ENCODE peak calls at places on chromosomes 12 and 14, in nine cellular contexts. J, Y, N, G, Q, E, F, Z and C are unnamed samples.

GRCh38 chr12:21607701-21608100 is 3.1 kb upstream of the GYS2 start:
- DNase-seq in J (no peak), Y (no peak), N (peak; percentile 12), G (no peak), Q (peak; percentile 33), E (no peak), F (no peak), Z (no peak), C (no peak)

GRCh38 chr14:65222434-65222833 is 120.1 kb upstream of the MAX start:
- DNase-seq in J (no peak), Y (no peak), N (peak; percentile 60), G (peak; percentile 69), Q (peak; percentile 66), E (peak; percentile 54), F (peak; percentile 78), Z (no peak), C (peak; percentile 68)

GRCh38 chr14:53517276-53517960 is 364.3 kb upstream of the DDHD1 start:
- DNase-seq in J (no peak), Y (no peak), N (no peak), G (no peak), Q (peak; percentile 65), E (no peak), F (no peak), Z (no peak), C (no peak)

GRCh38 chr12:26125451-26126339 is 858 bp upstream of the BHLHE41 start:
- DNase-seq in J (no peak), Y (peak; percentile 78), N (peak; percentile 69), G (peak; percentile 69), Q (peak; percentile 73), E (peak; percentile 90), F (peak; percentile 88), Z (peak; percentile 80), C (peak; percentile 46)

GRCh38 chr12:60112063-60112462 is 516.2 kb downstream of the SLC16A7 start:
- DNase-seq in J (no peak), Y (no peak), N (no peak), G (no peak), Q (no peak), E (no peak), F (no peak), Z (no peak), C (no peak)

GRCh38 chr14:55556929-55557623 is 22.9 kb upstream of the KTN1 start:
- DNase-seq in J (no peak), Y (peak; percentile 51), N (peak; percentile 38), G (no peak), Q (peak; percentile 84), E (peak; percentile 88), F (no peak), Z (no peak), C (no peak)

GRCh38 chr12:105330283-105330937 is at the start of gene C12orf75:
- DNase-seq in J (no peak), Y (peak; percentile 62), N (peak; percentile 54), G (peak; percentile 91), Q (peak; percentile 68), E (peak; percentile 61), F (peak; percentile 85), Z (peak; percentile 74), C (peak; percentile 94)

GRCh38 chr12:110741371-110741770 is 1.3 kb downstream of the PPP1CC start:
- DNase-seq in J (no peak), Y (no peak), N (no peak), G (no peak), Q (no peak), E (no peak), F (no peak), Z (no peak), C (no peak)

GRCh38 chr14:65826946-65827345 is 414.4 kb downstream of the FUT8 start:
- DNase-seq in J (no peak), Y (no peak), N (no peak), G (no peak), Q (no peak), E (no peak), F (no peak), Z (no peak), C (no peak)

GRCh38 chr12:23463172-23463571 is 486.3 kb downstream of the SOX5 start:
- DNase-seq in J (no peak), Y (no peak), N (no peak), G (no peak), Q (no peak), E (no peak), F (no peak), Z (no peak), C (no peak)

GRCh38 chr12:122870867-122871664 is 24.9 kb downstream of the VPS37B start:
- DNase-seq in J (no peak), Y (no peak), N (no peak), G (no peak), Q (peak; percentile 70), E (peak; percentile 70), F (peak; percentile 60), Z (peak; percentile 20), C (no peak)

GRCh38 chr14:75499084-75499875 is 23.0 kb upstream of the BATF start:
- DNase-seq in J (no peak), Y (no peak), N (no peak), G (no peak), Q (no peak), E (no peak), F (no peak), Z (no peak), C (peak; percentile 60)

GRCh38 chr12:64385468-64385867 is 5.1 kb downstream of the C12orf56 start:
- DNase-seq in J (no peak), Y (no peak), N (peak; percentile 47), G (no peak), Q (peak; percentile 31), E (no peak), F (no peak), Z (no peak), C (no peak)

GRCh38 chr12:54993181-54993835 is 8.7 kb upstream of the TESPA1 start:
- DNase-seq in J (peak; percentile 11), Y (peak; percentile 51), N (peak; percentile 74), G (peak; percentile 41), Q (peak; percentile 60), E (peak; percentile 66), F (no peak), Z (no peak), C (peak; percentile 64)

GRCh38 chr12:112347521-112347920 is 34.7 kb downstream of the HECTD4 start:
- DNase-seq in J (no peak), Y (no peak), N (no peak), G (no peak), Q (peak; percentile 99), E (no peak), F (no peak), Z (no peak), C (peak; percentile 28)

GRCh38 chr12:113297621-113298471 is 37.1 kb downstream of the SLC8B1 start:
- DNase-seq in J (no peak), Y (no peak), N (no peak), G (no peak), Q (no peak), E (no peak), F (no peak), Z (no peak), C (no peak)

GRCh38 chr12:75560167-75560566 is 48.8 kb upstream of the KRR1 start:
- DNase-seq in J (no peak), Y (no peak), N (no peak), G (no peak), Q (peak; percentile 63), E (no peak), F (no peak), Z (no peak), C (peak; percentile 21)
- TF ChIP-seq CTCF in J (no peak), Y (peak; percentile 25), N (peak; percentile 23), G (no peak), Q (peak; percentile 51), E (peak; percentile 49), F (peak; percentile 35), Z (peak; percentile 23), C (peak; percentile 39)

DNA sequence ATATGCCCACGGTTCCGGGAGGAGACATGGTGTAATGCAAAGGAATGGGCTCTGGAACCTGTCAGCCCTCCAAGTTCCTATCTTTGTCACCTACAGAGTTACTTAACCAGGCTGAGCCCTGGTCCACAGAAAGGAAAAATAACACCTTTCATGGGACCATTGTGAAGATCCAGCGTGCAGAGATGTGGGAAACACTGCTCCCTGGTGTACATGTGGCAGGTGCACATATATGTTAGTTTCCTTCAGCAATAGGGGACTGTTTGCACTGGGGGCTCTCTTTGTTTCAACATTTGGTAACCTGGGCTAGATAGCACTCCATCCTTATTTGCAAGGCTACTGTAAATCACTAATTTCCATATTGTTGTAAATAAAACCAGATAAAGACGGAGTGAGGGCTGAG is 72.3 kb downstream of the ANO2 start:
- DNase-seq in J (no peak), Y (no peak), N (peak; percentile 16), G (no peak), Q (peak; percentile 20), E (no peak), F (no peak), Z (no peak), C (no peak)
- TF ChIP-seq CTCF in J (no peak), Y (no peak), N (peak; percentile 42), G (no peak), Q (peak; percentile 41), E (no peak), F (peak; percentile 17), Z (no peak), C (no peak)

GRCh38 chr12:73935817-73936216 is 601.8 kb upstream of the ATXN7L3B start:
- DNase-seq in J (no peak), Y (no peak), N (peak; percentile 24), G (no peak), Q (no peak), E (no peak), F (no peak), Z (no peak), C (no peak)
- TF ChIP-seq CTCF in J (no peak), Y (no peak), N (peak; percentile 52), G (no peak), Q (no peak), E (no peak), F (no peak), Z (no peak), C (no peak)

GRCh38 chr12:94754653-94755052 is 104.3 kb upstream of the TMCC3 start:
- DNase-seq in J (no peak), Y (no peak), N (no peak), G (no peak), Q (no peak), E (no peak), F (no peak), Z (no peak), C (no peak)

GRCh38 chr12:94748726-94749421 is 98.5 kb upstream of the TMCC3 start:
- DNase-seq in J (no peak), Y (no peak), N (no peak), G (no peak), Q (no peak), E (no peak), F (no peak), Z (no peak), C (no peak)

GRCh38 chr12:94753071-94753779 is 102.9 kb upstream of the TMCC3 start:
- DNase-seq in J (no peak), Y (no peak), N (no peak), G (peak; percentile 22), Q (no peak), E (peak; percentile 26), F (no peak), Z (peak; percentile 41), C (no peak)

GRCh38 chr12:94749890-94750289 is 99.5 kb upstream of the TMCC3 start:
- DNase-seq in J (no peak), Y (no peak), N (no peak), G (no peak), Q (no peak), E (no peak), F (no peak), Z (no peak), C (no peak)

DNA sequence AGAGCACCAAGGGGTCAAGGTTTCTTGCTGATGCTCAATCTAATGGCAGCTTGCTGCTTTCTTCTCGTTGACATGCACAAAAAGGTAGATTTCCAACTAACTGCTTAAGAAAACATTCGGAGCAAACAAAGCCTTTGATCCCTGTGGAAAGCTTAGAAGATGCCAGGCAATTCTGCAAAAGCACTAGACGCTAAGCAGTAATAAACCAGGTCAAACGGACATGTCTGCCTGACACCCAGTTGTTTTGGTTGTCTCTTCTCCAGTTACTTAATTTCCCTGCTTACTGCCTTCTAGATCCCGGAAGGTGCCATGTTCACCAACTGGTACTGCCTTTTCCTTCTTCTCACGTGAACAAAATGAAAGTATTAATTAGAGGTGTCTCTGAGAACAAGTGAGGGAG is 100.5 kb upstream of the TMCC3 start:
- DNase-seq in J (no peak), Y (no peak), N (no peak), G (no peak), Q (no peak), E (no peak), F (no peak), Z (no peak), C (no peak)
- TF ChIP-seq CTCF in J (no peak), Y (no peak), N (no peak), G (no peak), Q (no peak), E (no peak), F (no peak), Z (no peak), C (no peak)